ENCODE peak calls at places on chromosomes 7 and 10, in eight cellular contexts. V is A549, E is sigmoid colon, D is cardiac muscle cell, P is fibroblast of lung, N is right lobe of liver, B is PC-9, G is gastrocnemius medialis. Y is an unnamed sample. For H3K4me1, the result is how much of the 10 kb centered on the place peaks cover.

GRCh38 chr7:16930958-16931357 is 49.2 kb upstream of the AGR3 start:
- DNase-seq in E (no peak), N (no peak), V (no peak), G (no peak), B (no peak), P (no peak), D (no peak), Y (no peak)

GRCh38 chr7:37287093-37287492 is 161.6 kb downstream of the ELMO1 start:
- DNase-seq in B (no peak), E (no peak), P (peak), V (no peak), N (no peak), G (no peak), D (peak), Y (no peak)

GRCh38 chr7:148916186-148916585 is 32.1 kb upstream of the EZH2 start:
- DNase-seq in P (peak), N (no peak), D (peak), B (no peak), E (no peak), G (no peak), V (no peak), Y (no peak)

GRCh38 chr10:123518765-123519164 is 147.4 kb upstream of the GPR26 start:
- DNase-seq in D (no peak), G (no peak), V (no peak), E (no peak), P (no peak), N (no peak), B (no peak), Y (no peak)

GRCh38 chr7:136403591-136403990 is 426.4 kb upstream of the MTPN start:
- DNase-seq in V (no peak), B (no peak), N (no peak), P (no peak), E (no peak), D (no peak), G (no peak), Y (no peak)

GRCh38 chr7:3922175-3922635 is 621.2 kb downstream of the SDK1 start:
- DNase-seq in G (peak), V (peak), E (no peak), D (peak), B (peak), N (no peak), P (peak), Y (no peak)

GRCh38 chr10:17605936-17606335 is 11.2 kb downstream of the HACD1 start:
- DNase-seq in N (no peak), V (no peak), P (no peak), E (no peak), D (no peak), B (no peak), G (no peak), Y (no peak)

GRCh38 chr7:157558875-157559595 is 222.2 kb downstream of the DNAJB6 start:
- DNase-seq in B (no peak), G (no peak), V (no peak), P (no peak), N (peak), D (no peak), E (peak), Y (peak)

GRCh38 chr10:108275895-108276685 is 1111.6 kb upstream of the SORCS1 start:
- DNase-seq in E (no peak), P (no peak), B (no peak), N (no peak), D (no peak), G (no peak), V (no peak), Y (no peak)

GRCh38 chr10:74831518-74832120 is 5.2 kb downstream of the KAT6B start:
- DNase-seq in G (no peak), E (no peak), B (no peak), N (no peak), P (no peak), V (no peak), D (no peak), Y (no peak)

GRCh38 chr10:51029172-51029641 is 45.1 kb upstream of the PRKG1 start:
- DNase-seq in V (no peak), B (no peak), N (no peak), D (no peak), G (no peak), P (no peak), E (no peak), Y (no peak)

GRCh38 chr7:41039386-41040315 is 663.2 kb downstream of the INHBA start:
- DNase-seq in G (no peak), E (no peak), D (peak), N (no peak), V (no peak), B (no peak), P (no peak), Y (no peak)

GRCh38 chr10:72084094-72084459 is 4.3 kb downstream of the SPOCK2 start:
- DNase-seq in G (no peak), D (no peak), E (no peak), P (no peak), N (no peak), B (no peak), V (no peak), Y (no peak)

GRCh38 chr10:132516771-132517725 is 20.5 kb upstream of the INPP5A start:
- DNase-seq in E (peak), P (peak), B (peak), D (peak), G (peak), V (peak), N (peak), Y (peak)

GRCh38 chr7:22572937-22573336 is 72.9 kb upstream of the STEAP1B start:
- DNase-seq in V (no peak), N (no peak), G (no peak), E (no peak), P (no peak), D (no peak), B (peak), Y (no peak)

GRCh38 chr10:36450385-36450784 is 675.0 kb upstream of the ANKRD30A start:
- DNase-seq in N (no peak), G (no peak), E (peak), D (peak), B (no peak), V (no peak), P (peak), Y (no peak)

GRCh38 chr7:102140952-102141370 is 145.7 kb upstream of the SH2B2 start:
- DNase-seq in B (no peak), V (no peak), N (no peak), P (no peak), E (no peak), G (no peak), D (no peak), Y (no peak)

GRCh38 chr10:101690461-101690860 is 4.5 kb downstream of the FBXW4 start:
- DNase-seq in B (no peak), P (no peak), N (peak), G (no peak), E (no peak), V (no peak), D (no peak), Y (no peak)

GRCh38 chr7:134826105-134826504 is 46.7 kb downstream of the CALD1 start:
- DNase-seq in P (peak), V (no peak), N (no peak), E (no peak), B (no peak), G (no peak), D (peak), Y (no peak)

DNA sequence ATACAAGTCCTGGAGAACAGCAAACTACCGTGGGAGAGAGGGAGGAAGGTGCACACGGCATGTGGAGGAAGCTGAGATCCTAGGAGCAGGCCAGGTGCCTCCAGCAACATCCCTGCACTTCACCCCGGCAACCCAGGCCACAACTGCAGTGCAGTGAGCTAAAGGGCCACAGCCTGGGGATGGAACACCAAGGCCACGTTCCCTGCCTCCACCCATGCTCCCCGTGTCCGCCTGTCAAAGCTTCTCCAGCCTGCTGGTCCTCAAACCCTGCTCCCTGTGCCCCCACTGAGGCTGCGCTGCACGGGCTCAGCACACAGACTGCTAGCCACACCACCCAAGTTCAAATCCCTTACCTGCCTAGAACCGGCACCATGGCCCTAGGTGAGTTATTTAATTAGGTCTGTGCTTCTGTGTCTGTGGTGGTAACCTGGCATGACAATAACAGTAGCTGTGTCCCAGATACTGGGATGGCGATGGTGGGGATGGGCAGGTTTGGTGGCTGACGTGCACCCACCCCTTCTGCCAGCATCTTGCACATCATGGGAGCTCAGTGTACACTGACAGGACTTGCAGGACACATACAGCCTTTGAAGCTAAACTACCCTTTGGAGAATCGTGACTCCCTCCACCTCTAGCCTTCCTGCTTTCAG is 85.5 kb downstream of the FAM53B start:
- DNase-seq in B (no peak), N (no peak), P (no peak), G (no peak), D (no peak), E (no peak), V (no peak), Y (peak)
- H3K4me1 ChIP-seq in B (under half), N (under half), P (under half), G (under half), D (under half), E (under half), V (under half), Y (under half)

GRCh38 chr7:80665526-80665925 is 27.1 kb downstream of the CD36 start:
- DNase-seq in G (no peak), E (no peak), D (no peak), V (no peak), B (no peak), P (no peak), N (no peak), Y (no peak)

GRCh38 chr7:80662252-80662651 is 23.8 kb downstream of the CD36 start:
- DNase-seq in D (no peak), G (no peak), P (no peak), N (no peak), E (no peak), V (no peak), B (no peak), Y (peak)

GRCh38 chr7:80660939-80661338 is 22.5 kb downstream of the CD36 start:
- DNase-seq in P (no peak), N (no peak), E (no peak), D (no peak), B (no peak), V (no peak), G (no peak), Y (no peak)

GRCh38 chr7:80659120-80660055 is 20.9 kb downstream of the CD36 start:
- DNase-seq in G (no peak), N (no peak), B (no peak), D (peak), E (no peak), V (peak), P (peak), Y (no peak)

DNA sequence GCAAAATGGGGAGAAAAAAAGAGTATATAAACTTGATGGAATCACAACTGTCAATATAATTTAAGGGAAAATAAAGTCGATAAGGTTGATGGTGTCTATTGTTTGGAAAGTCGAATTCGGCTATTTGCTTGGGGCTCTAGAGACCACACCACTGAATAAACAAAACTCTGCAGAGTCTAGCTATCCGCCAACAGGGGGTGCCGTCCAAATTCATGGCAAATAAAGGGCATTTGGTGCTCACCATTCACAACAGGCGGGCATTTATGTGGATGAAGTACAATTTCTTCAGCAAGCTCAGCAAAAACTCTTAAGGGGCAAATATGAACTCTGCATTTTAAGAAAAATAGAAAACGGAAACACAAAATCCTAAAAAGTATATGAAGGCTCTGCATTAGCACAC is 23.3 kb downstream of the CD36 start:
- DNase-seq in V (no peak), N (no peak), E (no peak), P (no peak), B (no peak), D (no peak), G (no peak), Y (no peak)
- TF ChIP-seq CTCF in V (peak), N (no peak), E (no peak), P (no peak), B (peak), D (peak), G (no peak), Y (no peak)

GRCh38 chr7:151088856-151089699 is 2.8 kb downstream of the AGAP3 start:
- DNase-seq in B (no peak), E (peak), G (peak), D (peak), N (peak), P (peak), V (no peak), Y (peak)
- H3K4me1 ChIP-seq in B (under half), E (under half), G (under half), D (under half), N (under half), P (under half), V (under half), Y (under half)

GRCh38 chr10:34016541-34016940 is 682.1 kb upstream of the NRP1 start:
- DNase-seq in D (no peak), N (no peak), V (no peak), G (no peak), P (no peak), E (no peak), B (no peak), Y (no peak)

GRCh38 chr10:34015700-34016099 is 681.2 kb upstream of the NRP1 start:
- DNase-seq in N (no peak), G (no peak), P (no peak), B (no peak), D (no peak), E (no peak), V (no peak), Y (no peak)

GRCh38 chr10:34018129-34018528 is 683.7 kb upstream of the NRP1 start:
- DNase-seq in P (peak), D (peak), V (no peak), B (peak), G (no peak), N (no peak), E (no peak), Y (no peak)

GRCh38 chr10:34018811-34019210 is 684.3 kb upstream of the NRP1 start:
- DNase-seq in N (no peak), G (no peak), B (no peak), V (no peak), D (no peak), E (no peak), P (no peak), Y (no peak)

DNA sequence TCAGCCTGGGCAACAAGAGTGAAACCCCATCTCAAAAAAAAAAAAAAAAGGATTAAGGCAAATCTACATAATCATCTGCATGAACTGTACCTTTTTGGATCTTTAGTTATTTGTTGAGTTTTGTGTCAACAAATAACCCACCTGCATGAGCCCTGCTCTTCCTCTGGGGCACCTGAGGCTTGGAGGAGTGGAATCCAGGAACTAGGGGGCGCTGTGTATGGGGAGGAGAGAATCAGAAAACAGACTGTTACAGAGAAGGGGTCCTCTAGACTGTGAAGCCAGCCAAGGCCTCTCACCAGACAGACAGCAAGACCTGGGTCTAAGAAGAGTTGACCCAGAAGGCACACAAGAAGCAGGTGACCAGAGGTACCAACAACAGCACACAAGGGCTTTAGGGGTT is 682.8 kb upstream of the NRP1 start:
- DNase-seq in P (no peak), G (no peak), N (no peak), B (no peak), V (no peak), E (no peak), D (no peak), Y (no peak)
- TF ChIP-seq CTCF in P (no peak), G (no peak), N (no peak), B (no peak), V (no peak), E (no peak), D (no peak), Y (no peak)

GRCh38 chr10:95530021-95530420 is 31.1 kb downstream of the SORBS1 start:
- DNase-seq in V (no peak), D (no peak), B (no peak), E (no peak), G (no peak), P (no peak), N (no peak), Y (no peak)
- H3K4me1 ChIP-seq in V (under half), D (under half), B (under half), E (under half), G (half or more), P (under half), N (under half), Y (under half)

DNA sequence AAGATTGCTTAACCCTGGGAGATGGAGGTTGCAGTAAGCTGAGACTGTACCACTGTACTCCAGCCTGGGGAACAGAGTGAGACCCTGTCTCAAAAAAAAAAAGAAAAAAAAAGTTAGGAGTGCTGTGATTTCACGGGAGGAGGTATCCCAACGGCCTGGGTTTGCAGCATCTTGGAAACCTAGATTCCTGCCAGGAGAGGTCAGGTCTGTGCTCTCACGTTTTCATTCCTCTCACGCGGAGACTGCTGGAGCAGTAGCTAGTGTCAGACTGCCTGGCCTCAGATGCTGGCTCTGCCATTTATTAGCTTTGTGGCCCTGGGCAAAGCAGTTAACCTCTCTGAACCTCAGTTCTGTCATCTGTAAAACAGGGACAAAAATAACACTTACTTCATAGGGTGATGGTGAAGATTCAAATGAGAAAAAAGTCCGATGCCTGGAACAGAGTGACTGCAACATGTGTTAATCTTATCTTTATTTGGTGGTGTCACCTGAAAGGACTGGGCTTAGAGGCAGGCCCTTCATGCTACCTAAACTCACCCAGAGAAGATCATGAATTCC is 94.9 kb downstream of the GAD2 start:
- DNase-seq in G (no peak), V (peak), E (no peak), B (no peak), D (no peak), N (no peak), P (no peak), Y (no peak)
- TF ChIP-seq CTCF in G (no peak), V (no peak), E (no peak), B (no peak), D (no peak), N (no peak), P (no peak), Y (no peak)

GRCh38 chr10:122243560-122243959 is 27.5 kb upstream of the BTBD16 start:
- DNase-seq in G (no peak), E (no peak), V (no peak), N (no peak), B (no peak), P (peak), D (no peak), Y (no peak)

GRCh38 chr10:122244001-122244715 is 26.9 kb upstream of the BTBD16 start:
- DNase-seq in D (no peak), B (no peak), V (no peak), P (no peak), N (no peak), G (no peak), E (no peak), Y (no peak)

GRCh38 chr10:122245136-122245535 is 26.0 kb upstream of the BTBD16 start:
- DNase-seq in E (no peak), V (no peak), P (no peak), B (no peak), G (no peak), N (no peak), D (no peak), Y (no peak)

GRCh38 chr10:122246830-122247520 is 24.1 kb upstream of the BTBD16 start:
- DNase-seq in D (no peak), N (no peak), E (no peak), V (no peak), P (no peak), B (no peak), G (no peak), Y (no peak)

DNA sequence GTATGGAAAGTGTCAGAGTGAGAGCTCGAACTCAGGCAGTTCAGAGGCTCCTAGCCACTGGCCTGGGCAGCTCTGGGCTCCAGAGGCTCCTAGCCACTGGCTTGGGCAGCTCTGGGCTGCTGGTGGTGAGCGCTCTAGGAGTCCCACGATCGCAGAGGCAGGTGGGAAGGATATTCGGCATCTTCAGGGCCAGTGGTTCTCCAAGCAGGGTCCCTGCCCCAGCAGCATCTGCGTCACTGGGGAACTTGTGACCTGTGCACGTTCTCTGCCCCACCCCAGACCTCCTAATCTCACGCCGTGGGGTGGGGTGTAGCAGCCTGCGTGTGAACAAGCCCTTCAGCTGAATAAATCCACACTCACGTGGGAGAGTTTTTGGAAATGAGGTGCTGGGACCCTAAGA is 25.2 kb upstream of the BTBD16 start:
- DNase-seq in E (peak), V (no peak), P (no peak), G (no peak), B (no peak), D (no peak), N (no peak), Y (no peak)
- H3K4me1 ChIP-seq in E (under half), V (under half), P (under half), G (under half), B (under half), D (under half), N (under half), Y (under half)

DNA sequence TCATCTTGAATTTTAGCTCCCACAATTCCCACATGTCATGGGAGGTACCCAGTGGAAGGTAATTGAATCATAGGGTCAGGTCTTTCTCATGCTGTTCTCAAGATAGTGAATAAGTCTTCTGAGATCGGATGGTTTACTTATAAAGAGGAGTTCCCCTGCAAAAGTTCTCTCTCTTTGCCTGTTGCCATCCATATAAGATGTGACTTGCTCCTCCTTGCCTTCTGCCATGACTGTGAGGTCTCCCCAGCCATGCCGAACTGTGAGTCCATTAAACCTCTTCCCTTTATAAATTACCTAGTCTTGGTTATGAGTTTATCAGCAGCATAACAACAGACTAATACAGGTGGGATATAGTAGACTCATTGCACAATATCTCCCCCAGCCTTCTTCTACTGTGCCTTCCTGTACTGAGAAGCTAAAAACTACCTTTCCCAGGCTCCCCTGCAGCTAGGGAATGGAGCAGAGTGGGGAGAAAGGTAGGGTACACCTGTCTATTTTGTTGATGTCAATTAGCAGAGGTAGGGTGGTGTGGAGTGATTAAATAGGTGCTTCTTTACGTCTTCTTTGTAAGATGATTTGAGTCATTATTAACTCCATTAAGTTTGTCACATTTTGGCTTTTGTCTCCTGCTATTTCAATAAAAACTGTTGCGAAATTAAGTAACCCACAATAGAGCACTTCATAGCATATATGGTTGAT is 48.2 kb upstream of the EBLN1 start:
- DNase-seq in P (no peak), B (no peak), D (peak), N (no peak), V (no peak), G (no peak), E (no peak), Y (no peak)
- TF ChIP-seq CTCF in P (no peak), B (no peak), D (no peak), N (no peak), V (no peak), G (no peak), E (no peak), Y (no peak)

GRCh38 chr10:80449545-80449944 is 4.6 kb upstream of the TSPAN14 start:
- DNase-seq in G (no peak), P (no peak), N (no peak), B (no peak), E (no peak), V (no peak), D (no peak), Y (no peak)
- H3K4me1 ChIP-seq in G (under half), P (under half), N (under half), B (under half), E (under half), V (under half), D (under half), Y (under half)